ENCODE peak calls at places on chromosomes 11 and 22, in eight cellular contexts. L is H9; V is stimulated activated CD4-positive, alpha-beta T cell treated with anti-CD3 and anti-CD28 coated beads, Interleukin-12 subunit alpha, Interleukin-12 subunit beta, amount 100 ng/mL, for 4 hours; C is NCI-H1105; M is nucleus accumbens; P is BJ; X is stimulated activated CD8-positive, alpha-beta memory T cell treated with anti-CD3 and anti-CD28 coated beads, Interleukin-7, amount 100 ng/mL, for 1 hour; D is stimulated activated naive CD8-positive, alpha-beta T cell treated with anti-CD3 and anti-CD28 coated beads, Interleukin-15, Interleukin-2, amounts not matched to agents 100 U/mL and 50 U/mL, for 24 hours. W is an unnamed sample.

GRCh38 chr11:134024420-134025085 is 44.3 kb upstream of the JAM3 start:
- DNase-seq in P (no peak), V (no peak), C (no peak), L (no peak), X (no peak), D (peak), M (no peak), W (no peak)

GRCh38 chr11:121086866-121087265 is 14.2 kb upstream of the TECTA start:
- DNase-seq in P (no peak), L (no peak), D (no peak), C (no peak), M (no peak), X (no peak), V (no peak), W (no peak)

GRCh38 chr22:46108564-46109473 is 41.5 kb upstream of the PPARA start:
- DNase-seq in X (no peak), L (peak), D (no peak), V (no peak), M (no peak), C (no peak), P (no peak), W (no peak)

GRCh38 chr11:107619926-107620325 is 29.0 kb downstream of the ELMOD1 start:
- DNase-seq in M (no peak), X (no peak), L (no peak), D (no peak), C (no peak), P (no peak), V (no peak), W (no peak)

GRCh38 chr11:12184696-12185095 is 74.3 kb downstream of the MICAL2 start:
- DNase-seq in V (no peak), D (peak), P (no peak), C (no peak), M (no peak), L (no peak), X (no peak), W (no peak)

GRCh38 chr22:45317551-45318167 is 7.9 kb downstream of the FAM118A start:
- DNase-seq in X (no peak), V (no peak), P (no peak), D (no peak), C (no peak), M (no peak), L (peak), W (no peak)

GRCh38 chr11:32729976-32730375 is 64.5 kb downstream of the CCDC73 start:
- DNase-seq in C (no peak), V (no peak), P (no peak), M (no peak), D (no peak), L (no peak), X (no peak), W (no peak)

GRCh38 chr11:113681282-113681681 is 24.8 kb downstream of the TMPRSS5 start:
- DNase-seq in M (no peak), P (no peak), V (no peak), L (no peak), D (no peak), C (no peak), X (no peak), W (no peak)

GRCh38 chr22:21845558-21846452 is 21.6 kb downstream of the MAPK1 start:
- DNase-seq in C (no peak), V (no peak), X (no peak), L (no peak), P (no peak), M (no peak), D (no peak), W (no peak)

GRCh38 chr11:66297610-66298009 is 5.9 kb downstream of the TMEM151A start:
- DNase-seq in V (no peak), M (no peak), C (no peak), X (no peak), P (no peak), L (no peak), D (no peak), W (no peak)

GRCh38 chr22:46104170-46104880 is 46.0 kb upstream of the PPARA start:
- DNase-seq in C (no peak), V (no peak), P (no peak), M (peak), X (no peak), L (no peak), D (no peak), W (no peak)

GRCh38 chr11:66277475-66278391 is at the start of gene CNIH2:
- DNase-seq in M (no peak), X (no peak), V (peak), D (peak), P (no peak), C (peak), L (no peak), W (peak)

GRCh38 chr11:57072640-57073039 is 83.9 kb downstream of the OR5AK2 start:
- DNase-seq in X (no peak), D (no peak), V (no peak), L (no peak), M (no peak), C (no peak), P (peak), W (no peak)

GRCh38 chr11:12791245-12791644 is 117.0 kb downstream of the TEAD1 start:
- DNase-seq in P (no peak), M (no peak), L (no peak), D (no peak), X (no peak), C (no peak), V (no peak), W (no peak)

GRCh38 chr11:19353287-19353686 is 112.5 kb upstream of the E2F8 start:
- DNase-seq in V (no peak), M (no peak), L (no peak), D (no peak), C (no peak), P (no peak), X (no peak), W (no peak)

GRCh38 chr11:12717851-12718291 is 43.6 kb downstream of the TEAD1 start:
- DNase-seq in X (no peak), D (peak), V (no peak), L (no peak), M (no peak), P (no peak), C (no peak), W (peak)

GRCh38 chr11:74179234-74180126 is 8.4 kb downstream of the PPME1 start:
- DNase-seq in M (no peak), X (no peak), L (no peak), D (no peak), V (no peak), C (no peak), P (peak), W (no peak)

GRCh38 chr11:26649884-26650283 is 72.0 kb downstream of the SLC5A12 start:
- DNase-seq in P (peak), L (peak), M (no peak), C (peak), X (no peak), V (no peak), D (peak), W (peak)

GRCh38 chr11:15412054-15412453 is 297.3 kb downstream of the INSC start:
- DNase-seq in D (no peak), V (no peak), M (no peak), X (no peak), C (peak), P (no peak), L (no peak), W (no peak)

GRCh38 chr11:373716-374551 is 4.6 kb downstream of the B4GALNT4 start:
- DNase-seq in M (no peak), V (no peak), P (no peak), L (no peak), C (no peak), D (no peak), X (no peak), W (no peak)